ENCODE peak calls at places on chromosomes 16 and 17, in four cellular contexts. L is ovary, V is transverse colon, E is A549. B is an unnamed sample.

GRCh38 chr16:75860654-75861053 is 134.4 kb upstream of the CPHXL start:
- DNase-seq in E (no peak), L (no peak), V (no peak), B (no peak)

GRCh38 chr17:76820523-76820922 is 47.7 kb upstream of the MGAT5B start:
- DNase-seq in E (no peak), L (no peak), V (no peak), B (no peak)

GRCh38 chr17:65027305-65027704 is 29.2 kb downstream of the GNA13 start:
- DNase-seq in L (no peak), E (peak), V (no peak), B (no peak)

GRCh38 chr16:79171504-79172240 is 428.9 kb downstream of the MAF start:
- DNase-seq in V (no peak), E (no peak), L (no peak), B (no peak)

GRCh38 chr17:61461967-61462733 is 9.9 kb downstream of the TBX4 start:
- DNase-seq in E (no peak), L (no peak), V (no peak), B (no peak)

GRCh38 chr16:86761117-86761971 is 183.0 kb downstream of the FOXL1 start:
- DNase-seq in E (peak), V (peak), L (no peak), B (no peak)

GRCh38 chr17:45740553-45741330 is 43.4 kb upstream of the CRHR1 start:
- DNase-seq in V (no peak), E (peak), L (no peak), B (no peak)

GRCh38 chr17:81551458-81552243 is 502 bp downstream of the FAAP100 start:
- DNase-seq in E (peak), V (peak), L (no peak), B (no peak)

GRCh38 chr17:3913531-3914318 is 2.5 kb downstream of the P2RX1 start:
- DNase-seq in L (peak), E (peak), V (peak), B (no peak)

GRCh38 chr17:52170963-52171572 is 12.6 kb upstream of the CA10 start:
- DNase-seq in E (peak), V (no peak), L (no peak), B (no peak)

GRCh38 chr17:33753452-33753851 is 460.4 kb upstream of the ASIC2 start:
- DNase-seq in L (no peak), V (no peak), E (peak), B (no peak)

GRCh38 chr17:2398655-2399571 is 1.9 kb downstream of the MNT start:
- DNase-seq in L (peak), V (peak), E (peak), B (peak)

GRCh38 chr17:67779098-67779672 is 46.1 kb upstream of the BPTF start:
- DNase-seq in V (peak), L (no peak), E (peak), B (no peak)

DNA sequence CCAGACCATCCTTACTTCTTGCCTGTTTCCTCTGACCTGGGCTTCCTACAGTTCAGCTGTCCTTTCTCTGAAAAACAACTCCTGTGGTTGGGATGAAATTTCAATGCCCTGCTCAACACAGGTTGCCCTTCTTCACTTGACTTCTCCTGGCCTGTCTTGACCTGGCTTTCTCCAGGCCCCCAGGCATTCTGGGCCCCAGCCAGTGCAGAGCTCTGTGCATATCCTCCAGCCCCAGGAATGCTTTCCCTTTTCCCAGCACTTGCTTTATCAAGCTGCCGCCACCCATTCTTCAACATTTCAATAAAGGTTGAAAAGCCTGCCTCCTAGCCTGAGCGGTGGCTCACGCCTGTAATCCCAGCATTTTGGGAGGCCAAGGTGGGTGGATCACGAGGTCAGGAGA is 10.7 kb downstream of the ODAD4 start:
- DNase-seq in V (no peak), L (no peak), E (no peak), B (no peak)
- H3K27ac ChIP-seq in V (no peak), L (no peak), E (no peak), B (no peak)

GRCh38 chr17:8153550-8153956 is 1.3 kb upstream of the PER1 start:
- DNase-seq in V (peak), L (peak), E (peak), B (peak)
- H3K4me3 ChIP-seq in V (peak), L (peak), E (peak), B (peak)

GRCh38 chr17:40607641-40608040 is 40.0 kb downstream of the SMARCE1 start:
- DNase-seq in V (no peak), E (no peak), L (no peak), B (no peak)

GRCh38 chr17:40606548-40607353 is 40.9 kb downstream of the SMARCE1 start:
- DNase-seq in V (no peak), E (no peak), L (no peak), B (no peak)

GRCh38 chr17:40605301-40605700 is 40.0 kb upstream of the CCR7 start:
- DNase-seq in L (no peak), V (no peak), E (no peak), B (no peak)

GRCh38 chr17:40610359-40610758 is 37.3 kb downstream of the SMARCE1 start:
- DNase-seq in L (no peak), V (no peak), E (no peak), B (no peak)

GRCh38 chr17:40608061-40608581 is 39.5 kb downstream of the SMARCE1 start:
- DNase-seq in V (no peak), L (no peak), E (no peak), B (no peak)
- TF ChIP-seq EP300 in V (no peak), L (no peak), E (no peak), B (no peak)

GRCh38 chr16:15811416-15811777 is 45.4 kb downstream of the MYH11 start:
- DNase-seq in L (no peak), V (no peak), E (no peak), B (no peak)
- H3K27ac ChIP-seq in L (no peak), V (peak), E (no peak), B (no peak)

B was measured in suprapubic skin.